ENCODE peak calls at places on chromosomes 6 and 20, in four cellular contexts. R is H1, O is GM12878, E is HepG2. W is an unnamed sample.

GRCh38 chr6:169661357-169661756 is 40.5 kb downstream of the WDR27 start:
- DNase-seq in R (no peak), O (no peak), E (no peak), W (no peak)

GRCh38 chr6:127083231-127084015 is 35.0 kb upstream of the RSPO3 start:
- DNase-seq in R (no peak), O (no peak), E (no peak), W (no peak)

GRCh38 chr6:156577749-156578148 is 199.4 kb upstream of the ARID1B start:
- DNase-seq in R (no peak), O (no peak), E (no peak), W (no peak)

GRCh38 chr6:52059821-52060220 is 27.6 kb downstream of the PKHD1 start:
- DNase-seq in R (no peak), O (no peak), E (no peak), W (no peak)

GRCh38 chr6:168376811-168377480 is 57.4 kb upstream of the DACT2 start:
- DNase-seq in R (no peak), O (no peak), E (no peak), W (no peak)

GRCh38 chr6:134031696-134032255 is 20.6 kb downstream of the SLC2A12 start:
- DNase-seq in R (no peak), O (no peak), E (no peak), W (no peak)

GRCh38 chr6:95581073-95581472 is 3.7 kb downstream of the MANEA start:
- DNase-seq in R (no peak), O (no peak), E (no peak), W (no peak)

GRCh38 chr20:63635431-63636141 is 8.7 kb upstream of the GMEB2 start:
- DNase-seq in R (no peak), O (peak; percentile 68), E (no peak), W (no peak)

GRCh38 chr6:125066964-125067363 is 86.6 kb upstream of the TPD52L1 start:
- DNase-seq in R (no peak), O (no peak), E (no peak), W (no peak)

GRCh38 chr6:168050225-168050796 is 28.7 kb downstream of the FRMD1 start:
- DNase-seq in R (no peak), O (no peak), E (no peak), W (no peak)

GRCh38 chr6:5764401-5764955 is 242.2 kb downstream of the NRN1 start:
- DNase-seq in R (no peak), O (peak; percentile 8), E (no peak), W (no peak)

GRCh38 chr6:111061493-111061892 is 25.8 kb upstream of the SLC16A10 start:
- DNase-seq in R (no peak), O (no peak), E (no peak), W (no peak)

GRCh38 chr6:85404497-85405174 is 45.2 kb upstream of the NT5E start:
- DNase-seq in R (no peak), O (no peak), E (peak; percentile 82), W (no peak)

GRCh38 chr6:35804996-35805736 is at the start of gene LHFPL5:
- DNase-seq in R (peak; percentile 19), O (no peak), E (peak; percentile 32), W (peak; percentile 38)

GRCh38 chr6:148563066-148563465 is 183.8 kb upstream of the UST start:
- DNase-seq in R (no peak), O (no peak), E (peak; percentile 53), W (no peak)

GRCh38 chr6:52233975-52234823 is 10.1 kb downstream of the IL17F start:
- DNase-seq in R (peak; percentile 25), O (no peak), E (peak; percentile 68), W (peak; percentile 44)

GRCh38 chr6:149896491-149896890 is 1.4 kb downstream of the RAET1E start:
- DNase-seq in R (no peak), O (no peak), E (no peak), W (no peak)

GRCh38 chr20:57481281-57481711 is 43.6 kb downstream of the CTCFL start:
- DNase-seq in R (no peak), O (no peak), E (no peak), W (no peak)

GRCh38 chr20:57476641-57477461 is 48.1 kb downstream of the CTCFL start:
- DNase-seq in R (no peak), O (no peak), E (no peak), W (no peak)

GRCh38 chr20:57478176-57478575 is 46.8 kb downstream of the CTCFL start:
- DNase-seq in R (no peak), O (no peak), E (no peak), W (no peak)

GRCh38 chr20:57480444-57481152 is 44.3 kb downstream of the CTCFL start:
- DNase-seq in R (no peak), O (peak; percentile 83), E (no peak), W (no peak)

GRCh38 chr20:57479196-57479595 is 45.7 kb downstream of the CTCFL start:
- DNase-seq in R (no peak), O (no peak), E (no peak), W (no peak)
- TF ChIP-seq SUZ12 in R (no peak), O (no peak), E (no peak), W (no peak)

DNA sequence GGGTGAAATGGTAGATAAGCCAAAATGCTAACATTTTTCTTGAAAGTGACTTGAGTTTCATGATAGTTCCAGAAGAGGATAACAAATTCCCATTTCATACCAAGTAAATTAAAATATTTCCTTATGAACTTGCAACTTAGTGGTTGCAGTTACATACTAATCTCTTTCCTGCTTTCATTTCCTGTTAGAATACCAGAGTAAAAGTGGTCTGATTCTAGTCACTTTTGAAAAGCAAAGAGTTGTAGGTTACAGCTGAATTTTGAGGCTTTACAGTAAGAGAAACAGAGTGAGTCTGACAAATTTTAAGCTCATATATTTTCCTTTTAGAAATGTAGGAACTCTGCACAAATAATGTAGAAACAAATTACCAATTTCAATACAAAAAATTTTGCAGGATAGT is 117.4 kb downstream of the ZFAND3 start:
- DNase-seq in R (no peak), O (no peak), E (no peak), W (no peak)
- H3K4me3 ChIP-seq in R (no peak overlapping the region), O (no peak overlapping the region), E (no peak overlapping the region), W (no peak overlapping the region)

GRCh38 chr20:38760978-38761377 is 12.7 kb downstream of the ACTR5 start:
- DNase-seq in R (no peak), O (no peak), E (no peak), W (no peak)

GRCh38 chr20:38763616-38764015 is 15.4 kb downstream of the ACTR5 start:
- DNase-seq in R (no peak), O (no peak), E (no peak), W (no peak)

GRCh38 chr20:38766071-38766470 is 17.8 kb downstream of the ACTR5 start:
- DNase-seq in R (no peak), O (no peak), E (no peak), W (no peak)

GRCh38 chr20:38762174-38762573 is 13.9 kb downstream of the ACTR5 start:
- DNase-seq in R (no peak), O (no peak), E (no peak), W (no peak)

GRCh38 chr20:38764563-38765355 is 16.5 kb downstream of the ACTR5 start:
- DNase-seq in R (no peak), O (no peak), E (peak; percentile 35), W (no peak)
- TF ChIP-seq SUZ12 in R (no peak), O (no peak), E (no peak), W (no peak)

DNA sequence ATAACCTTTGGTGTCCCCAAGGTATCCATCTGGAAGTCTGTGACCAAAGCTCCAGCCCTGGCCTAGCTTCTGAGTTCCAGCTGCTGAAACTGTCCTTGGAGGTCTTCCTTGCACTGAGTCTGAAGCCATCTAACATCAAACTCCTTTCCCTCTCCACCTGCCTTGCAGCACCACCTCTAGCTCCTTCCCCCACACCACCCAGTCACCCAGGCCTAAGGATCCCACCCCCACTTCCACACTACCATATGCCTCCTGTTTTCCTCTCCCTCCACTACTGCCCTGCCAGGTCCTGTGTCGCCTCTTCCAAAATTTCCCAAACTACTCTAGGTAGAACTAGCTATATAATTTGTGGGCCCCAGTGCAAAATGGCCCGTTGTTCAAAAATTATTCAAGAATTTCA is 10.8 kb upstream of the MATN4 start:
- DNase-seq in R (no peak), O (no peak), E (no peak), W (no peak)
- H3K4me3 ChIP-seq in R (no peak overlapping the region), O (no peak overlapping the region), E (no peak overlapping the region), W (no peak overlapping the region)

GRCh38 chr6:88920777-88921728 is 42.4 kb downstream of the RNGTT start:
- DNase-seq in R (no peak), O (no peak), E (no peak), W (no peak)

GRCh38 chr6:88919032-88919431 is 44.4 kb downstream of the RNGTT start:
- DNase-seq in R (no peak), O (no peak), E (no peak), W (no peak)

GRCh38 chr6:88921734-88922133 is 41.7 kb downstream of the RNGTT start:
- DNase-seq in R (no peak), O (no peak), E (no peak), W (no peak)

GRCh38 chr6:88920088-88920487 is 43.3 kb downstream of the RNGTT start:
- DNase-seq in R (no peak), O (no peak), E (no peak), W (no peak)

DNA sequence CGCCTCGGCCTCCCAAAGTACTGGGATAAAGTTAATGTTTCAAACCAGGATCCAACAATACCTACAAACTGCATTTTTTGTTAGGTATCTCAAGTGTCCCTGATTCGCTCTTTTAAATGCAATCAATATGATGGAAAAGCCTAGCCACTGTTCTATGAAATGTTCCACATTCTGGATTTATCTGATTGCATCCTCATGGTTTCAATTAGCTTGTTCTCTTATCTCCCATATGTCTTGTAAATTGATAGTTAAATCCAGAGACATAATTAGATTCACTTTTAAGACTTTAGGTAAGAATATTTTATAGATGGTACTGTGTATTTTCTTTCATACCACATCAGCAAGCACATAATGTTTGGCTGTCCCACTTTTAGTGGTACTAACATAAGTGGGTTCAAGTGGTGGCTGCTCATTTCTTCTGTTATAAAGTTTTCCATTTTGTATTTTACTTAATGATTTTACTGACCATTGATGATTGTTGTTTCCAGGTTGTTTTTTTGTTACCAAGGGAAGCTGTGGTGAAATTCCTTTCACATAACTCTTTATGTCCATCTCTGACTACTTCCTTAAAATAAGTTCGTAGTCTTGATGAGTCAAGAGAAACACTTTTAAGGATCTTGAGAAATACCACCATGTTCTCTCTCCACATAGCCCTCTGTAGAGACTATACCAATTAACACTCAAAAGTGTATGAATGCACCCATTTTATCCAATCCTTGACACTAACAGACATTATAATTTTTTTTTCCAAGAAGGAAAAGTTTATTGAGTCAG is 40.5 kb downstream of the RNGTT start:
- DNase-seq in R (no peak), O (no peak), E (no peak), W (no peak)
- TF ChIP-seq SUZ12 in R (no peak), O (no peak), E (no peak), W (no peak)

GRCh38 chr20:11920083-11920482 is 2.4 kb downstream of the BTBD3 start:
- DNase-seq in R (no peak), O (no peak), E (no peak), W (no peak)

GRCh38 chr20:11917663-11918062 is at the start of gene BTBD3:
- DNase-seq in R (no peak), O (no peak), E (no peak), W (no peak)

GRCh38 chr20:11918280-11918952 is 723 bp downstream of the BTBD3 start:
- DNase-seq in R (no peak), O (no peak), E (no peak), W (no peak)

GRCh38 chr20:11919571-11919970 is 1.9 kb downstream of the BTBD3 start:
- DNase-seq in R (no peak), O (no peak), E (no peak), W (no peak)

DNA sequence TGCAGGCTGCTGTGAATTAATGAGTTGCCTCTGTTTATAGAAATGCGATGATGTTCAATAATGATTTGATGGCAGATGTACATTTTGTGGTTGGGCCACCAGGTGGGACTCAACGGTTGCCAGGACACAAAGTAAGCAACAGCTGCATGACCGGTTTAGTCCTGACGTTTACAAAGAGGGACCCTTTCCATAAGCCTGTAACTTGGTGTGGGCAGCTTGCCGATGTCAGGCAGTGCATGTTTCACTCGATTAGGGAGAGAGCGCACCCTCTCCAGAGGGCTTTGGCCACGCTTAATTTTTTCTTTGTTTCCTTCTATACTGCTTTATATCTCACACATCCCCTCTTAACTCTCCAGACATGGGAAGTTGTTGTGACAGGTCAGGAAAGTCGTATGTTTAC is 1.4 kb downstream of the BTBD3 start:
- DNase-seq in R (no peak), O (no peak), E (no peak), W (no peak)
- H3K4me3 ChIP-seq in R (no peak overlapping the region), O (no peak overlapping the region), E (no peak overlapping the region), W (no peak overlapping the region)